ENCODE peak calls at places on chromosomes 3 and 15, in seven cellular contexts. Q is activated naive CD4-positive, alpha-beta T cell treated with anti-CD3 and anti-CD28 coated beads, Interleukin-2, amount 10 ng/mL, durations not matched to agents 7 days and 5 days; H is fibroblast of the conjunctiva; F is NCI-H1092 treated with DMSO at 0.1 percent for 48 hours; L is kidney tubule cell; B is GM12864; W is omental fat pad. V is an unnamed sample.

GRCh38 chr3:73094127-73094526 is 32.7 kb downstream of the EBLN2 start:
- DNase-seq in Q (no peak), H (no peak), F (no peak), L (peak; percentile 68), B (no peak), W (no peak), V (no peak)

GRCh38 chr3:95226437-95226836 is 1163.6 kb downstream of the NSUN3 start:
- DNase-seq in Q (no peak), H (no peak), F (no peak), L (no peak), B (no peak), W (no peak), V (no peak)

GRCh38 chr3:180979949-180980348 is 9.6 kb downstream of the DNAJC19 start:
- DNase-seq in Q (no peak), H (no peak), F (no peak), L (no peak), B (no peak), W (no peak), V (no peak)

GRCh38 chr3:144771401-144771870 is 799.8 kb downstream of the DIPK2A start:
- DNase-seq in Q (no peak), H (peak; percentile 16), F (no peak), L (no peak), B (no peak), W (no peak), V (no peak)

GRCh38 chr15:96321422-96322391 is 8.8 kb upstream of the NR2F2 start:
- DNase-seq in Q (no peak), H (no peak), F (no peak), L (peak; percentile 64), B (no peak), W (no peak), V (no peak)

GRCh38 chr15:99098426-99098825 is 6.5 kb upstream of the SYNM start:
- DNase-seq in Q (no peak), H (no peak), F (no peak), L (no peak), B (no peak), W (no peak), V (no peak)

GRCh38 chr3:169449012-169449411 is 214.5 kb downstream of the MECOM start:
- DNase-seq in Q (no peak), H (no peak), F (no peak), L (no peak), B (no peak), W (no peak), V (no peak)

GRCh38 chr3:195249057-195249770 is 21.7 kb downstream of the XXYLT1 start:
- DNase-seq in Q (no peak), H (no peak), F (no peak), L (no peak), B (no peak), W (no peak), V (no peak)

GRCh38 chr3:156332304-156332703 is 211.9 kb downstream of the KCNAB1 start:
- DNase-seq in Q (no peak), H (no peak), F (no peak), L (peak; percentile 29), B (no peak), W (no peak), V (no peak)

GRCh38 chr3:2735392-2735894 is 374.7 kb downstream of the IL5RA start:
- DNase-seq in Q (no peak), H (no peak), F (no peak), L (no peak), B (no peak), W (no peak), V (no peak)

V was measured in NCI-H2107.